ENCODE peak calls at places on chromosomes 13 and 19, in five cellular contexts. H is SHP77; V is ecto neural progenitor cell; L is activated T-helper 9 cell treated with anti-CD3 and anti-CD28 coated beads, Interleukin-2, amount 50 U/mL, for 16 hours; B is hepatic stellate cell. S is an unnamed sample.

GRCh38 chr13:21149568-21149967 is 26.8 kb downstream of the SKA3 start:
- DNase-seq in V (no peak), H (no peak), B (no peak), L (no peak), S (no peak)

GRCh38 chr19:49555600-49556411 is 24.6 kb downstream of the NOSIP start:
- DNase-seq in H (no peak), L (peak), V (peak), B (no peak), S (peak)

GRCh38 chr19:9306443-9306842 is 3.2 kb downstream of the ZNF699 start:
- DNase-seq in B (peak), V (no peak), L (no peak), H (no peak), S (no peak)

GRCh38 chr19:3033595-3034193 is 4.6 kb upstream of the TLE2 start:
- DNase-seq in H (no peak), V (no peak), B (no peak), L (no peak), S (no peak)

GRCh38 chr19:46976845-46977320 is 42.8 kb upstream of the NPAS1 start:
- DNase-seq in V (peak), L (no peak), H (no peak), B (peak), S (peak)

GRCh38 chr19:42255766-42256750 is 1.1 kb upstream of the ERF start:
- DNase-seq in L (no peak), V (peak), H (peak), B (peak), S (peak)

GRCh38 chr19:49347835-49348234 is 12.6 kb downstream of the CD37 start:
- DNase-seq in L (no peak), H (no peak), B (peak), V (peak), S (peak)

GRCh38 chr13:94056362-94056990 is 423.0 kb downstream of the DCT start:
- DNase-seq in L (no peak), V (no peak), H (no peak), B (no peak), S (no peak)

GRCh38 chr13:99653526-99653925 is 152.3 kb downstream of the TM9SF2 start:
- DNase-seq in B (no peak), V (no peak), L (no peak), H (no peak), S (no peak)

GRCh38 chr19:1243768-1244692 is 2.5 kb downstream of the ATP5F1D start:
- DNase-seq in L (peak), H (peak), V (peak), B (peak), S (peak)

GRCh38 chr13:91312324-91312723 is 35.2 kb upstream of the MIR17HG start:
- DNase-seq in B (no peak), L (no peak), H (no peak), V (no peak), S (no peak)

GRCh38 chr13:27168086-27168485 is 3.5 kb downstream of the USP12 start:
- DNase-seq in B (no peak), L (no peak), V (no peak), H (no peak), S (no peak)

GRCh38 chr19:46384396-46384795 is 29.0 kb downstream of the CCDC8 start:
- DNase-seq in V (no peak), L (no peak), B (no peak), H (no peak), S (peak)

GRCh38 chr13:108227651-108228272 is 9.6 kb downstream of the ABHD13 start:
- DNase-seq in L (no peak), V (no peak), B (no peak), H (peak), S (no peak)

GRCh38 chr19:9061879-9062278 is 25.0 kb upstream of the OR1M1 start:
- DNase-seq in L (no peak), B (no peak), V (no peak), H (no peak), S (no peak)

GRCh38 chr19:33125929-33126388 is 6.0 kb upstream of the WDR88 start:
- DNase-seq in H (peak), L (peak), B (peak), V (no peak), S (peak)

GRCh38 chr13:29703421-29703820 is 107.9 kb upstream of the SLC7A1 start:
- DNase-seq in V (no peak), B (no peak), H (no peak), L (no peak), S (no peak)

GRCh38 chr19:57830071-57830602 is at the start of gene ZNF587B:
- DNase-seq in B (peak), H (no peak), V (peak), L (no peak), S (peak)

GRCh38 chr19:2578391-2578826 is 102.5 kb downstream of the GADD45B start:
- DNase-seq in H (no peak), L (no peak), V (no peak), B (peak), S (peak)

GRCh38 chr19:11204943-11205349 is 7.6 kb upstream of the KANK2 start:
- DNase-seq in B (no peak), L (no peak), V (no peak), H (no peak), S (no peak)

GRCh38 chr13:110944968-110945952 is 30.4 kb upstream of the ANKRD10 start:
- DNase-seq in L (no peak), V (no peak), H (no peak), B (no peak), S (no peak)

GRCh38 chr13:23547000-23547590 is 23.1 kb upstream of the TNFRSF19 start:
- DNase-seq in V (peak), H (no peak), B (peak), L (no peak), S (peak)

GRCh38 chr13:113665582-113666323 is 1.3 kb upstream of the GRK1 start:
- DNase-seq in V (no peak), H (no peak), L (no peak), B (no peak), S (no peak)

S was measured in H9.